ENCODE peak calls at places on chromosomes 5 and 9, in five cellular contexts. G is A549, R is H1, Z is K562, U is GM12878. W is an unnamed sample.

GRCh38 chr5:169328401-169328800 is 27.5 kb upstream of the SLIT3 start:
- DNase-seq in G (no peak), R (no peak), Z (no peak), U (no peak), W (no peak)

GRCh38 chr5:142432961-142433360 is 108.1 kb upstream of the SPRY4 start:
- DNase-seq in G (no peak), R (no peak), Z (no peak), U (no peak), W (no peak)

GRCh38 chr5:5523066-5523505 is 100.6 kb downstream of the ICE1 start:
- DNase-seq in G (no peak), R (no peak), Z (peak), U (peak), W (peak)

GRCh38 chr5:1002271-1002546 is 6.4 kb upstream of the NKD2 start:
- DNase-seq in G (no peak), R (no peak), Z (no peak), U (no peak), W (no peak)

GRCh38 chr9:133023117-133023890 is 7.5 kb upstream of the GTF3C5 start:
- DNase-seq in G (no peak), R (no peak), Z (no peak), U (peak), W (no peak)

GRCh38 chr9:93897075-93897970 is 57.8 kb downstream of the BARX1 start:
- DNase-seq in G (no peak), R (no peak), Z (no peak), U (no peak), W (no peak)

GRCh38 chr9:133960568-133961129 is 31.5 kb downstream of the VAV2 start:
- DNase-seq in G (no peak), R (no peak), Z (no peak), U (no peak), W (no peak)

GRCh38 chr5:107669543-107670027 is 1.2 kb downstream of the EFNA5 start:
- DNase-seq in G (peak), R (no peak), Z (no peak), U (no peak), W (no peak)

GRCh38 chr5:33311893-33312292 is 128.9 kb upstream of the TARS1 start:
- DNase-seq in G (no peak), R (no peak), Z (no peak), U (no peak), W (no peak)

GRCh38 chr5:113204525-113205161 is 228.0 kb downstream of the DCP2 start:
- DNase-seq in G (no peak), R (no peak), Z (no peak), U (no peak), W (peak)

GRCh38 chr9:111178361-111179043 is 140.2 kb upstream of the LPAR1 start:
- DNase-seq in G (no peak), R (no peak), Z (no peak), U (no peak), W (no peak)

GRCh38 chr5:112006721-112007120 is 249.7 kb upstream of the NREP start:
- DNase-seq in G (no peak), R (no peak), Z (no peak), U (no peak), W (no peak)

GRCh38 chr5:173265433-173265832 is 30.4 kb upstream of the NKX2-5 start:
- DNase-seq in G (no peak), R (no peak), Z (no peak), U (no peak), W (peak)

GRCh38 chr9:34502471-34503335 is 20.1 kb downstream of the ENHO start:
- DNase-seq in G (no peak), R (no peak), Z (no peak), U (no peak), W (peak)

GRCh38 chr5:107607656-107608368 is 62.9 kb downstream of the EFNA5 start:
- DNase-seq in G (no peak), R (no peak), Z (no peak), U (no peak), W (no peak)

GRCh38 chr9:120928720-120929389 is 2.3 kb upstream of the TRAF1 start:
- DNase-seq in G (peak), R (no peak), Z (no peak), U (no peak), W (peak)

GRCh38 chr5:96961053-96961452 is 25.2 kb downstream of the LNPEP start:
- DNase-seq in G (no peak), R (no peak), Z (no peak), U (peak), W (no peak)

GRCh38 chr5:114412509-114413171 is 50.8 kb downstream of the KCNN2 start:
- DNase-seq in G (no peak), R (no peak), Z (no peak), U (no peak), W (no peak)

GRCh38 chr9:123999668-124000067 is 11.9 kb upstream of the LHX2 start:
- DNase-seq in G (peak), R (no peak), Z (no peak), U (no peak), W (no peak)

GRCh38 chr5:134141346-134142050 is 27.0 kb downstream of the TCF7 start:
- DNase-seq in G (no peak), R (no peak), Z (no peak), U (no peak), W (no peak)

GRCh38 chr9:14769235-14769580 is 46.7 kb upstream of the CER1 start:
- DNase-seq in G (no peak), R (no peak), Z (peak), U (no peak), W (no peak)

GRCh38 chr5:68088302-68088701 is 127.3 kb upstream of the PIK3R1 start:
- DNase-seq in G (no peak), R (no peak), Z (no peak), U (no peak), W (no peak)

GRCh38 chr5:33806736-33807442 is 84.9 kb downstream of the ADAMTS12 start:
- DNase-seq in G (no peak), R (no peak), Z (peak), U (no peak), W (peak)

GRCh38 chr5:72453260-72453775 is 53.9 kb downstream of the ZNF366 start:
- DNase-seq in G (no peak), R (no peak), Z (no peak), U (no peak), W (no peak)

GRCh38 chr5:72452515-72453259 is 54.5 kb downstream of the ZNF366 start:
- DNase-seq in G (peak), R (no peak), Z (no peak), U (no peak), W (no peak)

GRCh38 chr5:72454996-72455395 is 52.2 kb downstream of the ZNF366 start:
- DNase-seq in G (no peak), R (no peak), Z (no peak), U (no peak), W (no peak)

GRCh38 chr5:72455477-72455876 is 51.7 kb downstream of the ZNF366 start:
- DNase-seq in G (no peak), R (no peak), Z (no peak), U (no peak), W (no peak)

GRCh38 chr5:72451771-72452505 is 55.3 kb downstream of the ZNF366 start:
- DNase-seq in G (peak), R (no peak), Z (no peak), U (peak), W (no peak)
- TF ChIP-seq HDAC2 in G (no peak), R (no peak), Z (no peak), U (no peak), W (no peak)

GRCh38 chr5:119393746-119394145 is 37.9 kb downstream of the TNFAIP8 start:
- DNase-seq in G (no peak), R (no peak), Z (no peak), U (no peak), W (no peak)
- TF ChIP-seq HDAC2 in G (no peak), R (no peak), Z (no peak), U (no peak), W (no peak)

GRCh38 chr5:58912102-58912501 is 329.2 kb downstream of the RAB3C start:
- DNase-seq in G (no peak), R (no peak), Z (no peak), U (no peak), W (no peak)

GRCh38 chr5:58911270-58911669 is 328.4 kb downstream of the RAB3C start:
- DNase-seq in G (no peak), R (no peak), Z (no peak), U (no peak), W (no peak)

GRCh38 chr5:58918015-58918729 is 335.3 kb downstream of the RAB3C start:
- DNase-seq in G (no peak), R (no peak), Z (no peak), U (no peak), W (no peak)

DNA sequence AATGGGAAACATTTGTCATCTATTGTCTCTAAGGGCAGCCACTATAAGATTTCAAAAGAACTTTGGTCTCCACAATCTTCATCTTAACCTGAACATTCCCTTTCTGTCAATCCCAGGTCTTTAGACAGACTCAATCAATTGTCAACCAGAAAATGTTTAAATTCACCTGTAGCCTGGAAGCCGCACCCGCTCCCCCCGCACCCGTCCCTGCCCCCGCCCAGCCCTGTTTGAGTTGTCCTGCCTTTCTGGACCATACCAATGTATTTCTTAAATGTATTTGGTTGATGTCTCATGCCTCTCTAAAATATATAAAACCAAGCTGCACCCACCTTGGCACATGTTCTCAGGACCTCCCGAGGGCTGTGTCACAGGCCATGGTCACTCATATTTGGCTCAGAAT is 330.7 kb downstream of the RAB3C start:
- DNase-seq in G (no peak), R (no peak), Z (no peak), U (no peak), W (no peak)
- TF ChIP-seq HDAC2 in G (no peak), R (no peak), Z (no peak), U (no peak), W (no peak)

GRCh38 chr5:138716456-138716924 is 36.7 kb upstream of the CTNNA1 start:
- DNase-seq in G (no peak), R (no peak), Z (no peak), U (no peak), W (peak)
- TF ChIP-seq HDAC2 in G (no peak), R (no peak), Z (no peak), U (no peak), W (no peak)

GRCh38 chr5:149700347-149700746 is 29.8 kb upstream of the PPARGC1B start:
- DNase-seq in G (no peak), R (no peak), Z (no peak), U (no peak), W (no peak)

GRCh38 chr5:149694007-149694406 is 36.1 kb upstream of the PPARGC1B start:
- DNase-seq in G (no peak), R (no peak), Z (no peak), U (no peak), W (peak)

GRCh38 chr5:149702607-149702952 is 27.5 kb upstream of the PPARGC1B start:
- DNase-seq in G (no peak), R (no peak), Z (peak), U (no peak), W (no peak)

GRCh38 chr5:149693482-149693881 is 36.6 kb upstream of the PPARGC1B start:
- DNase-seq in G (no peak), R (no peak), Z (no peak), U (no peak), W (no peak)

GRCh38 chr5:149697001-149697400 is 33.1 kb upstream of the PPARGC1B start:
- DNase-seq in G (no peak), R (no peak), Z (no peak), U (no peak), W (no peak)
- TF ChIP-seq HDAC2 in G (no peak), R (no peak), Z (no peak), U (no peak), W (no peak)

GRCh38 chr9:88173378-88173999 is 35.2 kb upstream of the SPATA31C2 start:
- DNase-seq in G (peak), R (peak), Z (peak), U (no peak), W (peak)
- TF ChIP-seq HDAC2 in G (no peak), R (no peak), Z (no peak), U (no peak), W (no peak)

GRCh38 chr5:138305797-138306196 is 25.8 kb downstream of the CDC25C start:
- DNase-seq in G (no peak), R (no peak), Z (peak), U (no peak), W (peak)
- TF ChIP-seq HDAC2 in G (no peak), R (no peak), Z (no peak), U (no peak), W (no peak)

GRCh38 chr5:150593593-150593992 is 46.9 kb upstream of the SYNPO start:
- DNase-seq in G (no peak), R (no peak), Z (peak), U (no peak), W (no peak)
- TF ChIP-seq HDAC2 in G (no peak), R (no peak), Z (no peak), U (no peak), W (no peak)

GRCh38 chr5:42950091-42950465 is 90.0 kb downstream of the ANXA2R start:
- DNase-seq in G (no peak), R (no peak), Z (no peak), U (no peak), W (no peak)

GRCh38 chr5:42951847-42952411 is 88.2 kb downstream of the ANXA2R start:
- DNase-seq in G (no peak), R (no peak), Z (no peak), U (no peak), W (no peak)

GRCh38 chr5:42950466-42951168 is 89.5 kb downstream of the ANXA2R start:
- DNase-seq in G (peak), R (no peak), Z (peak), U (peak), W (no peak)

GRCh38 chr5:42952575-42952974 is 87.5 kb downstream of the ANXA2R start:
- DNase-seq in G (no peak), R (no peak), Z (no peak), U (no peak), W (no peak)

GRCh38 chr5:42951169-42951846 is 88.8 kb downstream of the ANXA2R start:
- DNase-seq in G (no peak), R (no peak), Z (no peak), U (peak), W (no peak)
- TF ChIP-seq HDAC2 in G (no peak), R (no peak), Z (no peak), U (no peak), W (no peak)

GRCh38 chr5:125699860-125700259 is 723.3 kb upstream of the GRAMD2B start:
- DNase-seq in G (no peak), R (no peak), Z (no peak), U (no peak), W (no peak)

GRCh38 chr5:125700380-125700856 is 722.8 kb upstream of the GRAMD2B start:
- DNase-seq in G (no peak), R (no peak), Z (no peak), U (no peak), W (peak)

GRCh38 chr5:125703616-125704015 is 719.6 kb upstream of the GRAMD2B start:
- DNase-seq in G (no peak), R (no peak), Z (no peak), U (no peak), W (no peak)

GRCh38 chr5:125708583-125708982 is 714.6 kb upstream of the GRAMD2B start:
- DNase-seq in G (no peak), R (no peak), Z (no peak), U (no peak), W (no peak)

DNA sequence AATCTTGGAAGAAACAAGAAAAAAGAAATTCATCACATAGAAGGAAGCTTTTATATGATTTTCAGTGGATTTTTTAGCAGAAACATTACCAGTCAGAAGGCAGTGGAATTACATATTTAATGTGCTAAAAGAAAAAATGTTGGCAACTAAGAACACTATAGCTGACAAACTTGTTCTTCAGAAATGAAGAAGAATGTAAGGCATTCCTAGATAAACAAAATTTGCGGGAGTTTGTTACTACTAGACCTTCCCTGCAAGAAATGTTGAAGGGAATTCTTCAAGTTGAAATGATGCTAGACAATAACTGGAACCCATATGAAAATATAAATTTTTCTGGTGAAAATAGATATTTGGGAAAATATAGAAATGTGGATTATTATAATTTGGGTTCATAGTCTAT is 718.3 kb upstream of the GRAMD2B start:
- DNase-seq in G (no peak), R (no peak), Z (no peak), U (no peak), W (no peak)
- TF ChIP-seq HDAC2 in G (no peak), R (no peak), Z (no peak), U (no peak), W (no peak)

W was measured in HepG2.